ENCODE peak calls at places on chromosomes 11 and 22, in four cellular contexts. One of them, this sample, is unnamed.
A peak's percentile ranks its signal among the peaks of the same experiment; 100 is the strongest.

GRCh38 chr11:11579012-11579755 is 42.6 kb downstream of the GALNT18 start:
- DNase-seq in mammary epithelial cell: no peak
- DNase-seq in fibroblast of lung: no peak
- DNase-seq in PC-9: no peak
- DNase-seq in this sample: no peak

GRCh38 chr22:33921576-33922181 is 1.4 kb upstream of the LARGE1 start:
- DNase-seq in mammary epithelial cell: peak; percentile 67
- DNase-seq in fibroblast of lung: peak; percentile 68
- DNase-seq in PC-9: no peak
- DNase-seq in this sample: peak; percentile 44

GRCh38 chr11:62804310-62805043 is 763 bp downstream of the NXF1 start:
- DNase-seq in mammary epithelial cell: peak; percentile 35
- DNase-seq in fibroblast of lung: peak; percentile 54
- DNase-seq in PC-9: peak; percentile 46
- DNase-seq in this sample: peak; percentile 29

GRCh38 chr22:21762712-21763581 is 27.4 kb upstream of the YPEL1 start:
- DNase-seq in mammary epithelial cell: peak; percentile 29
- DNase-seq in fibroblast of lung: no peak
- DNase-seq in PC-9: no peak
- DNase-seq in this sample: no peak

GRCh38 chr11:26507229-26507628 is 64.8 kb downstream of the MUC15 start:
- DNase-seq in mammary epithelial cell: no peak
- DNase-seq in fibroblast of lung: no peak
- DNase-seq in PC-9: no peak
- DNase-seq in this sample: no peak

GRCh38 chr11:36149538-36150242 is 139.5 kb downstream of the COMMD9 start:
- DNase-seq in mammary epithelial cell: peak; percentile 100
- DNase-seq in fibroblast of lung: peak; percentile 99
- DNase-seq in PC-9: peak; percentile 100
- DNase-seq in this sample: peak; percentile 99

GRCh38 chr22:25845985-25846745 is 104.2 kb downstream of the MYO18B start:
- DNase-seq in mammary epithelial cell: peak; percentile 55
- DNase-seq in fibroblast of lung: no peak
- DNase-seq in PC-9: no peak
- DNase-seq in this sample: peak; percentile 3

GRCh38 chr11:75456596-75456995 is 23.6 kb upstream of the KLHL35 start:
- DNase-seq in mammary epithelial cell: no peak
- DNase-seq in fibroblast of lung: no peak
- DNase-seq in PC-9: no peak
- DNase-seq in this sample: no peak

GRCh38 chr11:57800444-57801184 is 39.0 kb downstream of the CTNND1 start:
- DNase-seq in mammary epithelial cell: peak; percentile 86
- DNase-seq in fibroblast of lung: peak; percentile 58
- DNase-seq in PC-9: peak; percentile 100
- DNase-seq in this sample: peak; percentile 47

GRCh38 chr11:61699737-61700160 is 19.6 kb downstream of the DAGLA start:
- DNase-seq in mammary epithelial cell: no peak
- DNase-seq in fibroblast of lung: no peak
- DNase-seq in PC-9: peak; percentile 91
- DNase-seq in this sample: no peak

GRCh38 chr11:104154296-104154695 is 9.7 kb downstream of the PDGFD start:
- DNase-seq in mammary epithelial cell: no peak
- DNase-seq in fibroblast of lung: no peak
- DNase-seq in PC-9: no peak
- DNase-seq in this sample: no peak

GRCh38 chr11:19962795-19963163 is 197.5 kb downstream of the DBX1 start:
- DNase-seq in mammary epithelial cell: peak; percentile 19
- DNase-seq in fibroblast of lung: peak; percentile 93
- DNase-seq in PC-9: no peak
- DNase-seq in this sample: peak; percentile 77

GRCh38 chr11:75554258-75555022 is 7.6 kb upstream of the SERPINH1 start:
- DNase-seq in mammary epithelial cell: no peak
- DNase-seq in fibroblast of lung: peak; percentile 100
- DNase-seq in PC-9: no peak
- DNase-seq in this sample: peak; percentile 99

GRCh38 chr11:7251836-7252682 is at the start of gene SYT9:
- DNase-seq in mammary epithelial cell: peak; percentile 43
- DNase-seq in fibroblast of lung: peak; percentile 19
- DNase-seq in PC-9: no peak
- DNase-seq in this sample: peak; percentile 2

GRCh38 chr11:29184939-29185890 is 831.6 kb downstream of the KCNA4 start:
- DNase-seq in mammary epithelial cell: peak; percentile 83
- DNase-seq in fibroblast of lung: peak; percentile 99
- DNase-seq in PC-9: no peak
- DNase-seq in this sample: peak; percentile 92

DNA sequence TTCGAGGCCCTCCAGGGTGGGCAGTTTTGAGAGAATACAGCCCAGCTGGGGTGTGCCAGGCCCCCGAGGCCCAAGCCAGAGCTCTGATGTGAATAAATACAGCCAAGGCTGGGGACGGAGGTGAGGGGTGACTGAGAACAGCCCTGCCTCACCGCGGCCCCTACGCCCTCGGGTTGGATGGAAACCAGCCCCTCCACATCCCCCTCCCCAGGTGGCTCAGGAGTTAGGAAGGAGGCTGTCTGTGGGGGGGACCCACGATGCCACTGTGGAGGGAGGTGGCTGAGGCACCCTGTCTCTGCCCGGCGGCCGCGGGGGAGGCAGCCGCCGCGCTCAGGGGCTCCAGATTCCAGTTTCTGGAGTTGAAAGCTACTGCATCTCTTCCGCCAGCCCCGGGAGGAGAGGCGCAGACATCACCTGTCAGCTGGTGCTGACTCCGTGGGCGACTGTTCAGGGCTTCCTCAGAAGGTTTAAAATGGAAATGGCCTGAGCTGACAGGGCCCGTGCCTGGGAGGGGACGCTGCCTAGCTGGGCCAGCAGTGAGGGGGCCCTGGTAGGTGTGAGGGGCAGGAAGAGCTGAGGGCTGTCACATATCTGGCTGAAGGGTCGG is 1.4 kb downstream of the FLRT1 start:
- DNase-seq in mammary epithelial cell: no peak
- DNase-seq in fibroblast of lung: no peak
- DNase-seq in PC-9: no peak
- DNase-seq in this sample: no peak
- H3K4me3 ChIP-seq in mammary epithelial cell: no peak overlapping the region
- H3K4me3 ChIP-seq in fibroblast of lung: no peak overlapping the region
- H3K4me3 ChIP-seq in PC-9: no peak overlapping the region
- H3K4me3 ChIP-seq in this sample: no peak overlapping the region

GRCh38 chr11:2331404-2331803 is 29.6 kb downstream of the TSPAN32 start:
- DNase-seq in mammary epithelial cell: no peak
- DNase-seq in fibroblast of lung: no peak
- DNase-seq in PC-9: no peak
- DNase-seq in this sample: no peak

GRCh38 chr11:2330696-2331095 is 28.9 kb downstream of the TSPAN32 start:
- DNase-seq in mammary epithelial cell: no peak
- DNase-seq in fibroblast of lung: no peak
- DNase-seq in PC-9: no peak
- DNase-seq in this sample: no peak

GRCh38 chr11:2328040-2328439 is 26.2 kb downstream of the TSPAN32 start:
- DNase-seq in mammary epithelial cell: no peak
- DNase-seq in fibroblast of lung: no peak
- DNase-seq in PC-9: no peak
- DNase-seq in this sample: no peak

GRCh38 chr11:2328656-2329354 is 27.0 kb downstream of the TSPAN32 start:
- DNase-seq in mammary epithelial cell: no peak
- DNase-seq in fibroblast of lung: no peak
- DNase-seq in PC-9: no peak
- DNase-seq in this sample: no peak

GRCh38 chr11:2329551-2329950 is 27.7 kb downstream of the TSPAN32 start:
- DNase-seq in mammary epithelial cell: no peak
- DNase-seq in fibroblast of lung: no peak
- DNase-seq in PC-9: no peak
- DNase-seq in this sample: no peak
- H3K27ac ChIP-seq in mammary epithelial cell: no peak overlapping the region
- H3K27ac ChIP-seq in fibroblast of lung: no peak overlapping the region
- H3K27ac ChIP-seq in PC-9: no peak overlapping the region
- H3K27ac ChIP-seq in this sample: no peak overlapping the region

DNA sequence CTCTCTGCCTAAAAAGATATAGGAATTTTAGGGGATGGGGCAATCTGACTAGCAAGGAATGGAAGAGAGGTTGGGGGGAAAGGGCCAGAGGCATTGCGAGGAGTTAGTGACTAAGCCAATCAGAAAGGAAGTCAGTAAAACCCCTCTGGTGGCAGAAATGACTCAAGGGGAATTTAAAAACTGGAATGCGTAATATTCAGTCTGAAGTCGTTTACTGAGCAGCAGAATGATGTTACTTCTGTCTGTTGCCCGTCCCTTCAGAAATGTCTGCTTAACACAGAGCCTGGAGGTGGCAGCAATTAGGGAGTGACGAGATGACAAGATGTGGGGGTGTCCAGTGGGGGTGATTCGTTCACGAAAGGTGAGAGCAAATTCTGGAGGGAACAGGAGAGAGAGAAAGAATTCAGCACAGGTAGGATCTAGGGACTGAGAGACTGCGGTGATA is 107.7 kb upstream of the CLMP start:
- DNase-seq in mammary epithelial cell: peak; percentile 8
- DNase-seq in fibroblast of lung: peak; percentile 65
- DNase-seq in PC-9: no peak
- DNase-seq in this sample: peak; percentile 51
- TF ChIP-seq CTCF in mammary epithelial cell: no peak
- TF ChIP-seq CTCF in fibroblast of lung: peak; percentile 6
- TF ChIP-seq CTCF in PC-9: no peak
- TF ChIP-seq CTCF in this sample: peak; percentile 50

DNA sequence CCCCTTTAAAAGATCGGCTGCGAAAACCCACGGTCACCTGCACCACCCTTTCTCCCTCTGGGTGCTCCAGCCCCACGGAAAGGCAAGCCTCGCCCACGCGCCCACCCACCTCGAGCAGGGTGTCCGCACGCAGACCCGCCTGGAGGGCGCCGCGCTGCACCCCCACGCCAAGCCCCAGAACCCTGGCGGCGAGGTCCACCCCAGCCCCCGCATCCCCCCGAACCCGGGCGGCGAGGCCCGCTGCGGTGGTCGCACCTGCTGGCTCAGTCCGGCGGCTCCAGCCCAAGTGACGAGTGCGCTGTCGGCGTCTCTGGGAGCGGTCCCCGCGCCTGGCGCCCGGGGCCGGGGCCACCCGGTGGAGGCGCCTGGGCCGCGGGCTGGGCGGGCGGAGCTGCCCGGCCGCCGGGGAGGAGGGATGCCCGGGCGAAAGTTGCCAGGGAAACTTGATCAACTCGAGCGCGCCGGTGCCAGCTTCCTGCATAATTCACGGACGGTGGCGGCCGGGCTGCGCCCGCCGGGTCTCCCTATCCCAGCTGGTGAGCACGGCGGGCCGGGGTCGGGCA is 1.1 kb downstream of the SHANK2 start:
- DNase-seq in mammary epithelial cell: no peak
- DNase-seq in fibroblast of lung: no peak
- DNase-seq in PC-9: no peak
- DNase-seq in this sample: no peak
- H3K4me3 ChIP-seq in mammary epithelial cell: peak overlapping the region; percentile 70
- H3K4me3 ChIP-seq in fibroblast of lung: no peak overlapping the region
- H3K4me3 ChIP-seq in PC-9: peak overlapping the region; percentile 97
- H3K4me3 ChIP-seq in this sample: no peak overlapping the region

GRCh38 chr11:108787105-108787504 is 122.2 kb downstream of the DDX10 start:
- DNase-seq in mammary epithelial cell: no peak
- DNase-seq in fibroblast of lung: no peak
- DNase-seq in PC-9: peak; percentile 36
- DNase-seq in this sample: no peak
- H3K27ac ChIP-seq in mammary epithelial cell: no peak overlapping the region
- H3K27ac ChIP-seq in fibroblast of lung: no peak overlapping the region
- H3K27ac ChIP-seq in PC-9: no peak overlapping the region
- H3K27ac ChIP-seq in this sample: no peak overlapping the region

GRCh38 chr11:78149646-78150045 is 10.2 kb upstream of the ALG8 start:
- DNase-seq in mammary epithelial cell: peak; percentile 48
- DNase-seq in fibroblast of lung: peak; percentile 54
- DNase-seq in PC-9: peak; percentile 84
- DNase-seq in this sample: peak; percentile 72
- TF ChIP-seq CTCF in mammary epithelial cell: peak; percentile 20
- TF ChIP-seq CTCF in fibroblast of lung: peak; percentile 59
- TF ChIP-seq CTCF in PC-9: peak; percentile 41
- TF ChIP-seq CTCF in this sample: peak; percentile 56

This sample was measured in brain microvascular endothelial cell.